ENCODE peak calls at places on chromosomes 6 and 20, in seven cellular contexts. One of them, this sample, is unnamed.

GRCh38 chr6:17968081-17968518 is 19.3 kb downstream of the KIF13A start:
- DNase-seq in esophagus squamous epithelium: no peak
- DNase-seq in stimulated activated naive CD4-positive, alpha-beta T cell: no peak
- DNase-seq in T-cell: no peak
- DNase-seq in CD8-positive, alpha-beta memory T cell: no peak
- DNase-seq in retina: no peak
- DNase-seq in fibroblast of the conjunctiva: no peak
- DNase-seq in this sample: no peak

GRCh38 chr6:11043552-11043960 is 549 bp downstream of the ELOVL2 start:
- DNase-seq in retina: peak
- DNase-seq in esophagus squamous epithelium: no peak
- DNase-seq in CD8-positive, alpha-beta memory T cell: no peak
- DNase-seq in stimulated activated naive CD4-positive, alpha-beta T cell: no peak
- DNase-seq in T-cell: no peak
- DNase-seq in fibroblast of the conjunctiva: no peak
- DNase-seq in this sample: no peak

GRCh38 chr20:2299301-2299700 is 3.5 kb downstream of the TGM3 start:
- DNase-seq in esophagus squamous epithelium: no peak
- DNase-seq in T-cell: no peak
- DNase-seq in CD8-positive, alpha-beta memory T cell: no peak
- DNase-seq in stimulated activated naive CD4-positive, alpha-beta T cell: no peak
- DNase-seq in fibroblast of the conjunctiva: no peak
- DNase-seq in retina: no peak
- DNase-seq in this sample: no peak

GRCh38 chr6:37695857-37696219 is 1.8 kb downstream of the MDGA1 start:
- DNase-seq in T-cell: no peak
- DNase-seq in retina: no peak
- DNase-seq in fibroblast of the conjunctiva: no peak
- DNase-seq in esophagus squamous epithelium: no peak
- DNase-seq in CD8-positive, alpha-beta memory T cell: no peak
- DNase-seq in stimulated activated naive CD4-positive, alpha-beta T cell: no peak
- DNase-seq in this sample: no peak

GRCh38 chr20:57346477-57346876 is 4.6 kb upstream of the RAE1 start:
- DNase-seq in fibroblast of the conjunctiva: peak
- DNase-seq in retina: peak
- DNase-seq in CD8-positive, alpha-beta memory T cell: peak
- DNase-seq in T-cell: peak
- DNase-seq in esophagus squamous epithelium: no peak
- DNase-seq in stimulated activated naive CD4-positive, alpha-beta T cell: peak
- DNase-seq in this sample: peak

GRCh38 chr6:113763883-113764282 is 93.3 kb upstream of the MARCKS start:
- DNase-seq in esophagus squamous epithelium: no peak
- DNase-seq in stimulated activated naive CD4-positive, alpha-beta T cell: no peak
- DNase-seq in fibroblast of the conjunctiva: no peak
- DNase-seq in retina: no peak
- DNase-seq in CD8-positive, alpha-beta memory T cell: no peak
- DNase-seq in T-cell: no peak
- DNase-seq in this sample: no peak

GRCh38 chr20:46213946-46214830 is 94.1 kb downstream of the CDH22 start:
- DNase-seq in T-cell: no peak
- DNase-seq in stimulated activated naive CD4-positive, alpha-beta T cell: no peak
- DNase-seq in fibroblast of the conjunctiva: peak
- DNase-seq in esophagus squamous epithelium: no peak
- DNase-seq in retina: no peak
- DNase-seq in CD8-positive, alpha-beta memory T cell: no peak
- DNase-seq in this sample: no peak

GRCh38 chr6:133817460-133818047 is 71.4 kb upstream of the TCF21 start:
- DNase-seq in fibroblast of the conjunctiva: no peak
- DNase-seq in esophagus squamous epithelium: no peak
- DNase-seq in T-cell: no peak
- DNase-seq in stimulated activated naive CD4-positive, alpha-beta T cell: peak
- DNase-seq in CD8-positive, alpha-beta memory T cell: peak
- DNase-seq in retina: no peak
- DNase-seq in this sample: no peak

GRCh38 chr20:34389206-34389953 is 26.3 kb downstream of the ITCH start:
- DNase-seq in retina: no peak
- DNase-seq in CD8-positive, alpha-beta memory T cell: no peak
- DNase-seq in esophagus squamous epithelium: no peak
- DNase-seq in T-cell: no peak
- DNase-seq in fibroblast of the conjunctiva: no peak
- DNase-seq in stimulated activated naive CD4-positive, alpha-beta T cell: no peak
- DNase-seq in this sample: no peak

GRCh38 chr6:121697921-121698320 is 262.5 kb downstream of the GJA1 start:
- DNase-seq in fibroblast of the conjunctiva: no peak
- DNase-seq in CD8-positive, alpha-beta memory T cell: no peak
- DNase-seq in esophagus squamous epithelium: no peak
- DNase-seq in stimulated activated naive CD4-positive, alpha-beta T cell: no peak
- DNase-seq in retina: no peak
- DNase-seq in T-cell: no peak
- DNase-seq in this sample: no peak

GRCh38 chr6:105509506-105510331 is 106.8 kb upstream of the PREP start:
- DNase-seq in esophagus squamous epithelium: no peak
- DNase-seq in stimulated activated naive CD4-positive, alpha-beta T cell: no peak
- DNase-seq in T-cell: no peak
- DNase-seq in CD8-positive, alpha-beta memory T cell: no peak
- DNase-seq in retina: no peak
- DNase-seq in fibroblast of the conjunctiva: no peak
- DNase-seq in this sample: peak

GRCh38 chr6:26032387-26033131 is 54.7 kb upstream of the HFE start:
- DNase-seq in CD8-positive, alpha-beta memory T cell: no peak
- DNase-seq in T-cell: no peak
- DNase-seq in esophagus squamous epithelium: no peak
- DNase-seq in stimulated activated naive CD4-positive, alpha-beta T cell: peak
- DNase-seq in retina: peak
- DNase-seq in fibroblast of the conjunctiva: no peak
- DNase-seq in this sample: no peak

GRCh38 chr6:36335465-36336209 is 1.1 kb downstream of the BNIP5 start:
- DNase-seq in fibroblast of the conjunctiva: no peak
- DNase-seq in CD8-positive, alpha-beta memory T cell: no peak
- DNase-seq in esophagus squamous epithelium: no peak
- DNase-seq in T-cell: no peak
- DNase-seq in retina: no peak
- DNase-seq in stimulated activated naive CD4-positive, alpha-beta T cell: no peak
- DNase-seq in this sample: no peak

GRCh38 chr20:34112600-34113061 is 588 bp upstream of the EIF2S2 start:
- DNase-seq in esophagus squamous epithelium: no peak
- DNase-seq in retina: no peak
- DNase-seq in fibroblast of the conjunctiva: no peak
- DNase-seq in T-cell: peak
- DNase-seq in CD8-positive, alpha-beta memory T cell: no peak
- DNase-seq in stimulated activated naive CD4-positive, alpha-beta T cell: no peak
- DNase-seq in this sample: peak

GRCh38 chr6:12849420-12850200 is 133.0 kb downstream of the PHACTR1 start:
- DNase-seq in retina: no peak
- DNase-seq in stimulated activated naive CD4-positive, alpha-beta T cell: no peak
- DNase-seq in esophagus squamous epithelium: no peak
- DNase-seq in fibroblast of the conjunctiva: no peak
- DNase-seq in T-cell: no peak
- DNase-seq in CD8-positive, alpha-beta memory T cell: no peak
- DNase-seq in this sample: no peak

GRCh38 chr6:170147832-170148708 is 142.8 kb downstream of the DLL1 start:
- DNase-seq in fibroblast of the conjunctiva: no peak
- DNase-seq in stimulated activated naive CD4-positive, alpha-beta T cell: peak
- DNase-seq in T-cell: peak
- DNase-seq in esophagus squamous epithelium: no peak
- DNase-seq in CD8-positive, alpha-beta memory T cell: peak
- DNase-seq in retina: no peak
- DNase-seq in this sample: no peak

GRCh38 chr6:142867988-142868818 is 76.8 kb downstream of the HIVEP2 start:
- DNase-seq in fibroblast of the conjunctiva: no peak
- DNase-seq in esophagus squamous epithelium: no peak
- DNase-seq in T-cell: no peak
- DNase-seq in stimulated activated naive CD4-positive, alpha-beta T cell: no peak
- DNase-seq in retina: no peak
- DNase-seq in CD8-positive, alpha-beta memory T cell: no peak
- DNase-seq in this sample: no peak

GRCh38 chr20:62643521-62644043 is 1.3 kb downstream of the SLCO4A1 start:
- DNase-seq in stimulated activated naive CD4-positive, alpha-beta T cell: no peak
- DNase-seq in CD8-positive, alpha-beta memory T cell: no peak
- DNase-seq in retina: no peak
- DNase-seq in esophagus squamous epithelium: no peak
- DNase-seq in fibroblast of the conjunctiva: no peak
- DNase-seq in T-cell: no peak
- DNase-seq in this sample: no peak

GRCh38 chr6:151616091-151616513 is 122.3 kb downstream of the CCDC170 start:
- DNase-seq in esophagus squamous epithelium: no peak
- DNase-seq in retina: no peak
- DNase-seq in T-cell: no peak
- DNase-seq in CD8-positive, alpha-beta memory T cell: no peak
- DNase-seq in fibroblast of the conjunctiva: no peak
- DNase-seq in stimulated activated naive CD4-positive, alpha-beta T cell: no peak
- DNase-seq in this sample: peak

GRCh38 chr6:46772754-46773153 is 20.4 kb upstream of the MEP1A start:
- DNase-seq in fibroblast of the conjunctiva: no peak
- DNase-seq in esophagus squamous epithelium: no peak
- DNase-seq in stimulated activated naive CD4-positive, alpha-beta T cell: no peak
- DNase-seq in T-cell: no peak
- DNase-seq in CD8-positive, alpha-beta memory T cell: no peak
- DNase-seq in retina: no peak
- DNase-seq in this sample: no peak

GRCh38 chr20:59002388-59002787 is 4.7 kb downstream of the CTSZ start:
- DNase-seq in esophagus squamous epithelium: no peak
- DNase-seq in stimulated activated naive CD4-positive, alpha-beta T cell: no peak
- DNase-seq in T-cell: no peak
- DNase-seq in CD8-positive, alpha-beta memory T cell: no peak
- DNase-seq in fibroblast of the conjunctiva: no peak
- DNase-seq in retina: no peak
- DNase-seq in this sample: no peak

GRCh38 chr20:57843941-57844625 is 134.3 kb upstream of the PMEPA1 start:
- DNase-seq in fibroblast of the conjunctiva: no peak
- DNase-seq in esophagus squamous epithelium: no peak
- DNase-seq in T-cell: no peak
- DNase-seq in CD8-positive, alpha-beta memory T cell: no peak
- DNase-seq in retina: no peak
- DNase-seq in stimulated activated naive CD4-positive, alpha-beta T cell: no peak
- DNase-seq in this sample: no peak

GRCh38 chr6:18507561-18507960 is 120.4 kb downstream of the RNF144B start:
- DNase-seq in stimulated activated naive CD4-positive, alpha-beta T cell: no peak
- DNase-seq in fibroblast of the conjunctiva: peak
- DNase-seq in esophagus squamous epithelium: no peak
- DNase-seq in retina: no peak
- DNase-seq in CD8-positive, alpha-beta memory T cell: no peak
- DNase-seq in T-cell: no peak
- DNase-seq in this sample: no peak

GRCh38 chr20:41051426-41051825 is 22.8 kb downstream of the TOP1 start:
- DNase-seq in esophagus squamous epithelium: no peak
- DNase-seq in retina: no peak
- DNase-seq in CD8-positive, alpha-beta memory T cell: no peak
- DNase-seq in stimulated activated naive CD4-positive, alpha-beta T cell: no peak
- DNase-seq in fibroblast of the conjunctiva: no peak
- DNase-seq in T-cell: no peak
- DNase-seq in this sample: no peak

GRCh38 chr6:15698474-15698873 is 35.6 kb upstream of the DTNBP1 start:
- DNase-seq in stimulated activated naive CD4-positive, alpha-beta T cell: no peak
- DNase-seq in retina: no peak
- DNase-seq in T-cell: no peak
- DNase-seq in fibroblast of the conjunctiva: no peak
- DNase-seq in esophagus squamous epithelium: no peak
- DNase-seq in CD8-positive, alpha-beta memory T cell: no peak
- DNase-seq in this sample: no peak

GRCh38 chr20:62779417-62779685 is 16.9 kb upstream of the MRGBP start:
- DNase-seq in CD8-positive, alpha-beta memory T cell: no peak
- DNase-seq in fibroblast of the conjunctiva: no peak
- DNase-seq in stimulated activated naive CD4-positive, alpha-beta T cell: no peak
- DNase-seq in T-cell: no peak
- DNase-seq in retina: no peak
- DNase-seq in esophagus squamous epithelium: no peak
- DNase-seq in this sample: no peak

GRCh38 chr6:137495652-137496391 is 1.6 kb upstream of the OLIG3 start:
- DNase-seq in T-cell: no peak
- DNase-seq in esophagus squamous epithelium: no peak
- DNase-seq in stimulated activated naive CD4-positive, alpha-beta T cell: peak
- DNase-seq in CD8-positive, alpha-beta memory T cell: no peak
- DNase-seq in retina: peak
- DNase-seq in fibroblast of the conjunctiva: no peak
- DNase-seq in this sample: no peak

GRCh38 chr6:2855061-2855519 is 13.4 kb upstream of the SERPINB1 start:
- DNase-seq in T-cell: no peak
- DNase-seq in stimulated activated naive CD4-positive, alpha-beta T cell: no peak
- DNase-seq in fibroblast of the conjunctiva: no peak
- DNase-seq in esophagus squamous epithelium: no peak
- DNase-seq in retina: peak
- DNase-seq in CD8-positive, alpha-beta memory T cell: no peak
- DNase-seq in this sample: no peak

GRCh38 chr20:44025756-44026155 is 111.1 kb downstream of the TOX2 start:
- DNase-seq in T-cell: no peak
- DNase-seq in retina: no peak
- DNase-seq in esophagus squamous epithelium: no peak
- DNase-seq in CD8-positive, alpha-beta memory T cell: no peak
- DNase-seq in fibroblast of the conjunctiva: no peak
- DNase-seq in stimulated activated naive CD4-positive, alpha-beta T cell: no peak
- DNase-seq in this sample: no peak

GRCh38 chr6:26554669-26555504 is 16.7 kb downstream of the HMGN4 start:
- DNase-seq in T-cell: no peak
- DNase-seq in fibroblast of the conjunctiva: no peak
- DNase-seq in esophagus squamous epithelium: no peak
- DNase-seq in stimulated activated naive CD4-positive, alpha-beta T cell: peak
- DNase-seq in retina: peak
- DNase-seq in CD8-positive, alpha-beta memory T cell: no peak
- DNase-seq in this sample: peak

GRCh38 chr20:50655325-50655880 is 35.9 kb downstream of the RIPOR3 start:
- DNase-seq in fibroblast of the conjunctiva: peak
- DNase-seq in esophagus squamous epithelium: no peak
- DNase-seq in CD8-positive, alpha-beta memory T cell: no peak
- DNase-seq in retina: no peak
- DNase-seq in T-cell: no peak
- DNase-seq in stimulated activated naive CD4-positive, alpha-beta T cell: no peak
- DNase-seq in this sample: peak

GRCh38 chr6:56220078-56220477 is 27.3 kb downstream of the COL21A1 start:
- DNase-seq in retina: no peak
- DNase-seq in CD8-positive, alpha-beta memory T cell: no peak
- DNase-seq in esophagus squamous epithelium: no peak
- DNase-seq in stimulated activated naive CD4-positive, alpha-beta T cell: no peak
- DNase-seq in fibroblast of the conjunctiva: no peak
- DNase-seq in T-cell: no peak
- DNase-seq in this sample: no peak

GRCh38 chr20:53961527-53961926 is 108.9 kb downstream of the BCAS1 start:
- DNase-seq in fibroblast of the conjunctiva: no peak
- DNase-seq in esophagus squamous epithelium: no peak
- DNase-seq in CD8-positive, alpha-beta memory T cell: no peak
- DNase-seq in retina: no peak
- DNase-seq in T-cell: no peak
- DNase-seq in stimulated activated naive CD4-positive, alpha-beta T cell: no peak
- DNase-seq in this sample: no peak

GRCh38 chr6:25013249-25013648 is 77.5 kb upstream of the RIPOR2 start:
- DNase-seq in fibroblast of the conjunctiva: no peak
- DNase-seq in esophagus squamous epithelium: no peak
- DNase-seq in T-cell: no peak
- DNase-seq in retina: no peak
- DNase-seq in CD8-positive, alpha-beta memory T cell: no peak
- DNase-seq in stimulated activated naive CD4-positive, alpha-beta T cell: no peak
- DNase-seq in this sample: no peak